ENCODE peak calls at places on chromosomes 13 and 19, in nine cellular contexts. One of them, this sample, is unnamed.

GRCh38 chr19:23509686-23510450 is 114.6 kb upstream of the ZNF91 start:
- DNase-seq in stimulated activated CD4-positive, alpha-beta T cell treated with anti-CD3 and anti-CD28 coated beads, Interleukin-2, amount 100 ng/mL, for 48 hours: no peak
- DNase-seq in stimulated activated CD8-positive, alpha-beta memory T cell treated with anti-CD3 and anti-CD28 coated beads, Interleukin-4, amount 100 ng/mL, for 24 hours: no peak
- DNase-seq in mucosa of descending colon: no peak
- DNase-seq in frontal cortex: no peak
- DNase-seq in endodermal cell: no peak
- DNase-seq in upper lobe of right lung: no peak
- DNase-seq in left cardiac atrium: no peak
- DNase-seq in lower lobe of right lung: no peak
- DNase-seq in this sample: no peak

GRCh38 chr19:44757057-44757734 is 8.7 kb downstream of the BCL3 start:
- DNase-seq in stimulated activated CD4-positive, alpha-beta T cell treated with anti-CD3 and anti-CD28 coated beads, Interleukin-2, amount 100 ng/mL, for 48 hours: no peak
- DNase-seq in stimulated activated CD8-positive, alpha-beta memory T cell treated with anti-CD3 and anti-CD28 coated beads, Interleukin-4, amount 100 ng/mL, for 24 hours: no peak
- DNase-seq in mucosa of descending colon: no peak
- DNase-seq in frontal cortex: peak; percentile 55
- DNase-seq in endodermal cell: peak; percentile 78
- DNase-seq in upper lobe of right lung: peak; percentile 75
- DNase-seq in left cardiac atrium: peak; percentile 85
- DNase-seq in lower lobe of right lung: no peak
- DNase-seq in this sample: no peak

GRCh38 chr19:709965-710714 is 1.4 kb downstream of the PALM start:
- DNase-seq in stimulated activated CD4-positive, alpha-beta T cell treated with anti-CD3 and anti-CD28 coated beads, Interleukin-2, amount 100 ng/mL, for 48 hours: no peak
- DNase-seq in stimulated activated CD8-positive, alpha-beta memory T cell treated with anti-CD3 and anti-CD28 coated beads, Interleukin-4, amount 100 ng/mL, for 24 hours: no peak
- DNase-seq in mucosa of descending colon: no peak
- DNase-seq in frontal cortex: no peak
- DNase-seq in endodermal cell: no peak
- DNase-seq in upper lobe of right lung: no peak
- DNase-seq in left cardiac atrium: peak; percentile 77
- DNase-seq in lower lobe of right lung: no peak
- DNase-seq in this sample: no peak

GRCh38 chr19:4416268-4416667 is 13.8 kb downstream of the CHAF1A start:
- DNase-seq in stimulated activated CD4-positive, alpha-beta T cell treated with anti-CD3 and anti-CD28 coated beads, Interleukin-2, amount 100 ng/mL, for 48 hours: no peak
- DNase-seq in stimulated activated CD8-positive, alpha-beta memory T cell treated with anti-CD3 and anti-CD28 coated beads, Interleukin-4, amount 100 ng/mL, for 24 hours: no peak
- DNase-seq in mucosa of descending colon: no peak
- DNase-seq in frontal cortex: no peak
- DNase-seq in endodermal cell: no peak
- DNase-seq in upper lobe of right lung: no peak
- DNase-seq in left cardiac atrium: no peak
- DNase-seq in lower lobe of right lung: no peak
- DNase-seq in this sample: no peak

GRCh38 chr13:78420814-78421213 is 182.5 kb downstream of the POU4F1 start:
- DNase-seq in stimulated activated CD4-positive, alpha-beta T cell treated with anti-CD3 and anti-CD28 coated beads, Interleukin-2, amount 100 ng/mL, for 48 hours: no peak
- DNase-seq in stimulated activated CD8-positive, alpha-beta memory T cell treated with anti-CD3 and anti-CD28 coated beads, Interleukin-4, amount 100 ng/mL, for 24 hours: no peak
- DNase-seq in mucosa of descending colon: no peak
- DNase-seq in frontal cortex: no peak
- DNase-seq in endodermal cell: no peak
- DNase-seq in upper lobe of right lung: no peak
- DNase-seq in left cardiac atrium: peak; percentile 23
- DNase-seq in lower lobe of right lung: no peak
- DNase-seq in this sample: no peak

GRCh38 chr13:103883152-103883551 is 816.9 kb upstream of the SLC10A2 start:
- DNase-seq in stimulated activated CD4-positive, alpha-beta T cell treated with anti-CD3 and anti-CD28 coated beads, Interleukin-2, amount 100 ng/mL, for 48 hours: no peak
- DNase-seq in stimulated activated CD8-positive, alpha-beta memory T cell treated with anti-CD3 and anti-CD28 coated beads, Interleukin-4, amount 100 ng/mL, for 24 hours: no peak
- DNase-seq in mucosa of descending colon: peak; percentile 56
- DNase-seq in frontal cortex: peak; percentile 19
- DNase-seq in endodermal cell: peak; percentile 90
- DNase-seq in upper lobe of right lung: peak; percentile 84
- DNase-seq in left cardiac atrium: peak; percentile 86
- DNase-seq in lower lobe of right lung: peak; percentile 82
- DNase-seq in this sample: peak; percentile 95

GRCh38 chr19:58466760-58467589 is at the start of gene ZNF324:
- DNase-seq in stimulated activated CD4-positive, alpha-beta T cell treated with anti-CD3 and anti-CD28 coated beads, Interleukin-2, amount 100 ng/mL, for 48 hours: peak; percentile 96
- DNase-seq in stimulated activated CD8-positive, alpha-beta memory T cell treated with anti-CD3 and anti-CD28 coated beads, Interleukin-4, amount 100 ng/mL, for 24 hours: peak; percentile 97
- DNase-seq in mucosa of descending colon: peak; percentile 99
- DNase-seq in frontal cortex: peak; percentile 100
- DNase-seq in endodermal cell: peak; percentile 99
- DNase-seq in upper lobe of right lung: peak; percentile 99
- DNase-seq in left cardiac atrium: peak; percentile 99
- DNase-seq in lower lobe of right lung: peak; percentile 99
- DNase-seq in this sample: peak; percentile 89

GRCh38 chr19:10836478-10837325 is 690 bp upstream of the TMED1 start:
- DNase-seq in stimulated activated CD4-positive, alpha-beta T cell treated with anti-CD3 and anti-CD28 coated beads, Interleukin-2, amount 100 ng/mL, for 48 hours: peak; percentile 76
- DNase-seq in stimulated activated CD8-positive, alpha-beta memory T cell treated with anti-CD3 and anti-CD28 coated beads, Interleukin-4, amount 100 ng/mL, for 24 hours: peak; percentile 64
- DNase-seq in mucosa of descending colon: peak; percentile 92
- DNase-seq in frontal cortex: no peak
- DNase-seq in endodermal cell: no peak
- DNase-seq in upper lobe of right lung: peak; percentile 94
- DNase-seq in left cardiac atrium: peak; percentile 89
- DNase-seq in lower lobe of right lung: peak; percentile 92
- DNase-seq in this sample: peak; percentile 85

GRCh38 chr13:51311271-51311670 is 28.2 kb upstream of the SERPINE3 start:
- DNase-seq in stimulated activated CD4-positive, alpha-beta T cell treated with anti-CD3 and anti-CD28 coated beads, Interleukin-2, amount 100 ng/mL, for 48 hours: no peak
- DNase-seq in stimulated activated CD8-positive, alpha-beta memory T cell treated with anti-CD3 and anti-CD28 coated beads, Interleukin-4, amount 100 ng/mL, for 24 hours: no peak
- DNase-seq in mucosa of descending colon: no peak
- DNase-seq in frontal cortex: no peak
- DNase-seq in endodermal cell: peak; percentile 46
- DNase-seq in upper lobe of right lung: no peak
- DNase-seq in left cardiac atrium: no peak
- DNase-seq in lower lobe of right lung: no peak
- DNase-seq in this sample: no peak

GRCh38 chr19:48085904-48086864 is 24.4 kb downstream of the PLA2G4C start:
- DNase-seq in stimulated activated CD4-positive, alpha-beta T cell treated with anti-CD3 and anti-CD28 coated beads, Interleukin-2, amount 100 ng/mL, for 48 hours: no peak
- DNase-seq in stimulated activated CD8-positive, alpha-beta memory T cell treated with anti-CD3 and anti-CD28 coated beads, Interleukin-4, amount 100 ng/mL, for 24 hours: no peak
- DNase-seq in mucosa of descending colon: no peak
- DNase-seq in frontal cortex: no peak
- DNase-seq in endodermal cell: peak; percentile 62
- DNase-seq in upper lobe of right lung: no peak
- DNase-seq in left cardiac atrium: no peak
- DNase-seq in lower lobe of right lung: no peak
- DNase-seq in this sample: no peak